ENCODE peak calls at places on chromosomes 1 and 21, in four cellular contexts. J is lower leg skin, W is HepG2, P is heart left ventricle. H is an unnamed sample.

GRCh38 chr1:9145021-9145668 is 16.2 kb upstream of the GPR157 start:
- DNase-seq in W (peak; percentile 79), J (no peak), P (no peak), H (peak; percentile 66)

GRCh38 chr1:50700226-50701020 is 259.6 kb downstream of the FAF1 start:
- DNase-seq in W (no peak), J (no peak), P (no peak), H (no peak)

GRCh38 chr1:158366783-158367182 is 13.1 kb downstream of the CD1E start:
- DNase-seq in P (no peak), W (no peak), J (no peak), H (no peak)

GRCh38 chr1:230794431-230794830 is 47.2 kb downstream of the CAPN9 start:
- DNase-seq in W (no peak), P (no peak), J (no peak), H (no peak)

GRCh38 chr21:18138507-18138906 is 106.1 kb upstream of the CHODL start:
- DNase-seq in J (no peak), W (no peak), P (no peak), H (no peak)

GRCh38 chr1:156002182-156002911 is 18.4 kb downstream of the SSR2 start:
- DNase-seq in J (no peak), P (no peak), W (no peak), H (no peak)

GRCh38 chr1:64263335-64263734 is 59.9 kb downstream of the UBE2U start:
- DNase-seq in P (no peak), W (no peak), J (peak; percentile 56), H (no peak)

GRCh38 chr1:61050541-61051454 is 31.6 kb upstream of the NFIA start:
- DNase-seq in W (no peak), J (no peak), P (peak; percentile 86), H (peak; percentile 54)

GRCh38 chr1:186374313-186375151 is 521 bp downstream of the TPR start:
- DNase-seq in W (peak; percentile 54), P (no peak), J (peak; percentile 52), H (peak; percentile 52)

GRCh38 chr1:25804244-25804963 is 4.4 kb downstream of the SELENON start:
- DNase-seq in J (no peak), P (peak; percentile 42), W (no peak), H (no peak)

GRCh38 chr1:172630868-172631267 is 28.0 kb upstream of the FASLG start:
- DNase-seq in W (peak; percentile 8), P (no peak), J (no peak), H (no peak)

GRCh38 chr1:207172321-207172720 is 68.3 kb downstream of the C4BPA start:
- DNase-seq in W (no peak), P (no peak), J (no peak), H (no peak)

GRCh38 chr1:66265796-66266195 is 268.2 kb upstream of the SGIP1 start:
- DNase-seq in W (no peak), P (no peak), J (no peak), H (no peak)

GRCh38 chr1:174058639-174059038 is 36.5 kb upstream of the RC3H1 start:
- DNase-seq in J (no peak), P (no peak), W (no peak), H (no peak)

GRCh38 chr1:20711285-20712209 is 6.3 kb downstream of the KIF17 start:
- DNase-seq in W (no peak), J (no peak), P (no peak), H (no peak)

GRCh38 chr1:30514945-30515344 is 208.4 kb downstream of the MATN1 start:
- DNase-seq in W (no peak), P (no peak), J (no peak), H (no peak)

GRCh38 chr1:230368363-230368762 is 57.8 kb downstream of the PGBD5 start:
- DNase-seq in J (no peak), P (no peak), W (no peak), H (no peak)

GRCh38 chr1:11030865-11031264 is 16.2 kb downstream of the MASP2 start:
- DNase-seq in J (no peak), W (no peak), P (no peak), H (no peak)

GRCh38 chr1:47508900-47509488 is 71.2 kb downstream of the FOXD2 start:
- DNase-seq in P (no peak), J (no peak), W (no peak), H (peak; percentile 41)

GRCh38 chr1:234408757-234409156 is 35.5 kb downstream of the COA6 start:
- DNase-seq in W (no peak), J (no peak), P (no peak), H (no peak)

GRCh38 chr1:100959502-100960060 is 63.7 kb downstream of the SLC30A7 start:
- DNase-seq in W (no peak), J (no peak), P (no peak), H (no peak)

DNA sequence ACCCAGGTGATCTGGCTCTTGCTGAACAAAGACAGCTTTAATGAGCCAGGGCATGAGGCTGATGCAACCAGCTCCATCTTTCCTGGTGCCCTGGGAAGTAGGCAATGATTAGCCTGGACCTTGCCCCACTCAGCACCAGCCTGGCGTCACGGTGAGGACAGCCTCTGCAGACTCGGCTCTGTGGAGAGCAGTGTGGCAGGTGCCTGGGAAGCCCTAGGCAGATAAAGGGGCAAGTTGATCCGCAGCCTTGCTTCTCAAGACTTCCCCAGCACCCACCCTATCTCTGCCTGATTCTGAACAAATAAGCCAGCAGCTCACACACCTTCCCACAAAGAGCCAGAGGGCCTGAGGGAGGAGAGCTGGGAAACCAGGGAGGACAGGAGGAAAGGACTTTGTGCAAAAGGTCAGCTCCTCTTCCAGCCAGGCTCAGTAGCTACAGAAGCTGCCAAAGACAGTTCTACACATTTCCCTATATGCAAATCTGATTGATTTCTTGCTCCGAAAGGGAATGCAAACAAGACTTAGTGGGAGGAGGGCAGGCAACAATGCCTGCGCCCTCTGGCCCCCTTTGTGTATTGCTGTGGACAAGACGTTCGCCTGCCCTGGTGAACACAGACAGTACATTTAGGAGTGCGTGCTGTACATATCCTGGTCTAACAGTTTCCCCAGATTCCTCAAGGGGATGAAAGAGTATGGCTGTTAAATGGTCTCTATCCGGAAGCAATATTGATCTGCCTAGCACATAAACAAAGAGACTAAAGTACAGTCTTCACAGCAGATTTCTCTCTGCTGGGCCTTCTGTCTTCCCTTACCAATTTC is 63.8 kb downstream of the BCAR3 start:
- DNase-seq in P (no peak), J (no peak), W (peak; percentile 94), H (peak; percentile 82)
- H3K4me3 ChIP-seq in P (no peak overlapping the region), J (no peak overlapping the region), W (peak overlapping the region; percentile 62), H (no peak overlapping the region)

GRCh38 chr1:113253187-113253966 is 136.9 kb upstream of the MAGI3 start:
- DNase-seq in J (no peak), P (no peak), W (no peak), H (no peak)

GRCh38 chr1:113255038-113255727 is 135.1 kb upstream of the MAGI3 start:
- DNase-seq in P (no peak), W (peak; percentile 20), J (no peak), H (no peak)

GRCh38 chr1:113256348-113256729 is 134.0 kb upstream of the MAGI3 start:
- DNase-seq in P (no peak), J (no peak), W (no peak), H (no peak)

GRCh38 chr1:113253979-113254378 is 136.3 kb upstream of the MAGI3 start:
- DNase-seq in W (no peak), J (no peak), P (no peak), H (no peak)

DNA sequence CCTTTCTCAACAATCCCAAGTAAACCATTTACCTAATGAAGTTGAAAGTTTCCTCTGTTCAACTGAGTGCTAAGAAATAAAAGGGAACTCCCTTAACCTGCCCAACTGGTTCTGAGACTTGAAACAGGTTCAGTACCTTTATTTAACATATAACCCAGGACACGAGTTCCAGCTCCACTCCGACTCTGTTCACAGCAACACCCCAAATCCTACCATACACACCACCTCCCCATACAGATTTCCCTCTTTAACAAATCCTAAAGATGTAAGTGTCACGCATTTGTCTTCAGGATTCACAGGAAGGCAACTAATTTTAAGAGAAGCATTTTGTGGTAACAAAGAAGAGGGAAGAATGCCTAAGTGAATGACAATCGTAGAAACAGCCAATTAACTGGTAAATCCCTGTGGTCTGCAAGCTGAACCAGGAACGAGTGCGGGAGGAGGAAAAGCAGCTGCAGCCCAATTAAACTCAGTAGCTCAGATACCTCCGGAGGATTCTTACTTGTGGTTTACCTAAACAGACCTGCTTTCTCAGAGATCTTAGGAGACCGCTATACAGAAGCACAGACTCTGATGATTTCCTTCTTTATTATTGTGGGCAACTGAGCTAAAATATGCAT is 134.5 kb upstream of the MAGI3 start:
- DNase-seq in W (no peak), P (no peak), J (peak; percentile 47), H (peak; percentile 37)
- H3K4me3 ChIP-seq in W (no peak overlapping the region), P (no peak overlapping the region), J (no peak overlapping the region), H (no peak overlapping the region)

GRCh38 chr1:189654906-189655305 is 822.8 kb downstream of the BRINP3 start:
- DNase-seq in P (no peak), W (no peak), J (no peak), H (peak; percentile 9)
- H3K4me3 ChIP-seq in P (no peak overlapping the region), W (no peak overlapping the region), J (no peak overlapping the region), H (no peak overlapping the region)

DNA sequence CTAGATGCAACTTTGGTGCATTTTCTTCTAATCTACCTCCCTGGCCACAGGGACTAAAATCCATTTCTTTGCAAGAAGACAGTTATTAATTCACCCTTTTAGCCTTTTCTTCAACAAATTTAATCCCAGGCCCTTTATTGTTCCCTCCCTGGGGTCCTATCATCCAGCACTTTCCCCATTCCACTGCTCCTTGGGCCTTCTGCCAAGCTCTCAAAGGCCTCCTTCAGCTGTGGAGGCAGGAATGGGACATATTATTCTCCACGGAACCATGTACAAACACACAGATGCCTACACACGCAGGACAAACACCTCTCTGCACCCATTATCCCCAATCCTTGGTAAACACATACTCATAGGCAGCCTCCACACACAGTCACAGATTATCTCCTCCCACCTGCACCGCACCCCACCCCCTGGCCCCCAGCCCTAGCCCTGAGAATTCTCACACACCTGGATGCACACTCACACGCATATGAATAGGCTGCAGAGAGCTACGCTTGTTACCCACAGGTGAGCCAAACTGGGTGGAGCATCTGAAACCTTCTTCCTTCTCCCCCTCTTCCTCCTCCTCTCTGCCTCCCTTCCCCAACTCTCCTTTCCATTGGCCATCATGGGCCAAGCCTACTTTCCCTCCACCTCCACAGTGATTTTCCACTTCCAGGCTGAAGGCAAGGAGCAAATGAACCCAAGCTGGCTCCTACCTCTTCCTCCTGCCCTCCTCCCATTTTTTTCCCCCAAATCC is 11.7 kb downstream of the TAGLN2 start:
- DNase-seq in J (peak; percentile 68), W (no peak), P (no peak), H (no peak)
- H3K4me3 ChIP-seq in J (no peak overlapping the region), W (no peak overlapping the region), P (no peak overlapping the region), H (no peak overlapping the region)